ENCODE peak calls at places on chromosomes 12 and 14, in eight cellular contexts. One of them, this sample, is unnamed.

GRCh38 chr12:50120953-50121352 is 8.9 kb downstream of the COX14 start:
- DNase-seq in fibroblast of pulmonary artery: no peak
- DNase-seq in ovary: no peak
- DNase-seq in lung: no peak
- DNase-seq in dorsolateral prefrontal cortex: no peak
- DNase-seq in neural crest cell: no peak
- DNase-seq in cardiac fibroblast: no peak
- DNase-seq in endothelial cell: no peak
- DNase-seq in this sample: no peak

GRCh38 chr12:100698518-100698917 is 96.1 kb upstream of the ANO4 start:
- DNase-seq in fibroblast of pulmonary artery: no peak
- DNase-seq in ovary: no peak
- DNase-seq in lung: no peak
- DNase-seq in dorsolateral prefrontal cortex: no peak
- DNase-seq in neural crest cell: no peak
- DNase-seq in cardiac fibroblast: no peak
- DNase-seq in endothelial cell: no peak
- DNase-seq in this sample: no peak

GRCh38 chr12:67241482-67241881 is 27.7 kb upstream of the CAND1 start:
- DNase-seq in fibroblast of pulmonary artery: no peak
- DNase-seq in ovary: no peak
- DNase-seq in lung: no peak
- DNase-seq in dorsolateral prefrontal cortex: no peak
- DNase-seq in neural crest cell: no peak
- DNase-seq in cardiac fibroblast: no peak
- DNase-seq in endothelial cell: no peak
- DNase-seq in this sample: no peak

GRCh38 chr14:88380405-88380804 is 5.1 kb upstream of the SPATA7 start:
- DNase-seq in fibroblast of pulmonary artery: peak; percentile 49
- DNase-seq in ovary: no peak
- DNase-seq in lung: no peak
- DNase-seq in dorsolateral prefrontal cortex: no peak
- DNase-seq in neural crest cell: no peak
- DNase-seq in cardiac fibroblast: peak; percentile 40
- DNase-seq in endothelial cell: no peak
- DNase-seq in this sample: peak; percentile 12

GRCh38 chr12:15829255-15829654 is 40.1 kb upstream of the EPS8 start:
- DNase-seq in fibroblast of pulmonary artery: no peak
- DNase-seq in ovary: no peak
- DNase-seq in lung: no peak
- DNase-seq in dorsolateral prefrontal cortex: no peak
- DNase-seq in neural crest cell: no peak
- DNase-seq in cardiac fibroblast: no peak
- DNase-seq in endothelial cell: no peak
- DNase-seq in this sample: no peak

GRCh38 chr12:78146365-78146772 is 315.7 kb downstream of the NAV3 start:
- DNase-seq in fibroblast of pulmonary artery: peak; percentile 65
- DNase-seq in ovary: no peak
- DNase-seq in lung: no peak
- DNase-seq in dorsolateral prefrontal cortex: no peak
- DNase-seq in neural crest cell: no peak
- DNase-seq in cardiac fibroblast: peak; percentile 70
- DNase-seq in endothelial cell: no peak
- DNase-seq in this sample: peak; percentile 3

GRCh38 chr12:62879691-62880090 is 55.3 kb downstream of the PPM1H start:
- DNase-seq in fibroblast of pulmonary artery: no peak
- DNase-seq in ovary: no peak
- DNase-seq in lung: no peak
- DNase-seq in dorsolateral prefrontal cortex: no peak
- DNase-seq in neural crest cell: no peak
- DNase-seq in cardiac fibroblast: no peak
- DNase-seq in endothelial cell: no peak
- DNase-seq in this sample: no peak

GRCh38 chr12:53514626-53515290 is 7.5 kb upstream of the NPFF start:
- DNase-seq in fibroblast of pulmonary artery: no peak
- DNase-seq in ovary: no peak
- DNase-seq in lung: no peak
- DNase-seq in dorsolateral prefrontal cortex: no peak
- DNase-seq in neural crest cell: no peak
- DNase-seq in cardiac fibroblast: no peak
- DNase-seq in endothelial cell: no peak
- DNase-seq in this sample: no peak

GRCh38 chr12:56116267-56117081 is at the start of gene RPL41:
- DNase-seq in fibroblast of pulmonary artery: peak; percentile 96
- DNase-seq in ovary: peak; percentile 93
- DNase-seq in lung: peak; percentile 95
- DNase-seq in dorsolateral prefrontal cortex: peak; percentile 98
- DNase-seq in neural crest cell: peak; percentile 91
- DNase-seq in cardiac fibroblast: peak; percentile 95
- DNase-seq in endothelial cell: peak; percentile 90
- DNase-seq in this sample: peak; percentile 80

GRCh38 chr12:111635524-111635923 is 36.4 kb upstream of the ATXN2 start:
- DNase-seq in fibroblast of pulmonary artery: no peak
- DNase-seq in ovary: no peak
- DNase-seq in lung: no peak
- DNase-seq in dorsolateral prefrontal cortex: no peak
- DNase-seq in neural crest cell: no peak
- DNase-seq in cardiac fibroblast: peak; percentile 29
- DNase-seq in endothelial cell: no peak
- DNase-seq in this sample: no peak

GRCh38 chr12:69719336-69720316 is 19.0 kb upstream of the RAB3IP start:
- DNase-seq in fibroblast of pulmonary artery: peak; percentile 18
- DNase-seq in ovary: no peak
- DNase-seq in lung: no peak
- DNase-seq in dorsolateral prefrontal cortex: no peak
- DNase-seq in neural crest cell: no peak
- DNase-seq in cardiac fibroblast: peak; percentile 19
- DNase-seq in endothelial cell: no peak
- DNase-seq in this sample: no peak

GRCh38 chr12:16165506-16165905 is 112.0 kb downstream of the SLC15A5 start:
- DNase-seq in fibroblast of pulmonary artery: peak; percentile 78
- DNase-seq in ovary: no peak
- DNase-seq in lung: no peak
- DNase-seq in dorsolateral prefrontal cortex: peak; percentile 28
- DNase-seq in neural crest cell: peak; percentile 22
- DNase-seq in cardiac fibroblast: peak; percentile 83
- DNase-seq in endothelial cell: peak; percentile 34
- DNase-seq in this sample: peak; percentile 19

GRCh38 chr12:98578821-98579220 is 14.7 kb upstream of the SLC25A3 start:
- DNase-seq in fibroblast of pulmonary artery: no peak
- DNase-seq in ovary: no peak
- DNase-seq in lung: no peak
- DNase-seq in dorsolateral prefrontal cortex: no peak
- DNase-seq in neural crest cell: no peak
- DNase-seq in cardiac fibroblast: no peak
- DNase-seq in endothelial cell: no peak
- DNase-seq in this sample: no peak

GRCh38 chr12:82910246-82910893 is 223.7 kb downstream of the TMTC2 start:
- DNase-seq in fibroblast of pulmonary artery: no peak
- DNase-seq in ovary: no peak
- DNase-seq in lung: no peak
- DNase-seq in dorsolateral prefrontal cortex: no peak
- DNase-seq in neural crest cell: no peak
- DNase-seq in cardiac fibroblast: no peak
- DNase-seq in endothelial cell: no peak
- DNase-seq in this sample: no peak

GRCh38 chr14:33307691-33308369 is 369.2 kb downstream of the NPAS3 start:
- DNase-seq in fibroblast of pulmonary artery: peak; percentile 76
- DNase-seq in ovary: peak; percentile 45
- DNase-seq in lung: no peak
- DNase-seq in dorsolateral prefrontal cortex: no peak
- DNase-seq in neural crest cell: no peak
- DNase-seq in cardiac fibroblast: peak; percentile 32
- DNase-seq in endothelial cell: no peak
- DNase-seq in this sample: no peak

GRCh38 chr14:98964171-98964570 is 307.8 kb downstream of the BCL11B start:
- DNase-seq in fibroblast of pulmonary artery: no peak
- DNase-seq in ovary: no peak
- DNase-seq in lung: no peak
- DNase-seq in dorsolateral prefrontal cortex: no peak
- DNase-seq in neural crest cell: no peak
- DNase-seq in cardiac fibroblast: no peak
- DNase-seq in endothelial cell: no peak
- DNase-seq in this sample: no peak

GRCh38 chr12:47159348-47159747 is 79.6 kb upstream of the AMIGO2 start:
- DNase-seq in fibroblast of pulmonary artery: no peak
- DNase-seq in ovary: no peak
- DNase-seq in lung: no peak
- DNase-seq in dorsolateral prefrontal cortex: no peak
- DNase-seq in neural crest cell: no peak
- DNase-seq in cardiac fibroblast: no peak
- DNase-seq in endothelial cell: no peak
- DNase-seq in this sample: no peak

GRCh38 chr12:23055004-23055403 is 430.0 kb downstream of the ETNK1 start:
- DNase-seq in fibroblast of pulmonary artery: peak; percentile 26
- DNase-seq in ovary: no peak
- DNase-seq in lung: no peak
- DNase-seq in dorsolateral prefrontal cortex: no peak
- DNase-seq in neural crest cell: peak; percentile 6
- DNase-seq in cardiac fibroblast: peak; percentile 3
- DNase-seq in endothelial cell: peak; percentile 58
- DNase-seq in this sample: no peak

GRCh38 chr12:132133952-132134652 is 10.0 kb downstream of the DDX51 start:
- DNase-seq in fibroblast of pulmonary artery: no peak
- DNase-seq in ovary: no peak
- DNase-seq in lung: no peak
- DNase-seq in dorsolateral prefrontal cortex: no peak
- DNase-seq in neural crest cell: no peak
- DNase-seq in cardiac fibroblast: no peak
- DNase-seq in endothelial cell: no peak
- DNase-seq in this sample: no peak

GRCh38 chr14:76305474-76305826 is 70.5 kb upstream of the ESRRB start:
- DNase-seq in fibroblast of pulmonary artery: no peak
- DNase-seq in ovary: no peak
- DNase-seq in lung: no peak
- DNase-seq in dorsolateral prefrontal cortex: no peak
- DNase-seq in neural crest cell: no peak
- DNase-seq in cardiac fibroblast: no peak
- DNase-seq in endothelial cell: no peak
- DNase-seq in this sample: no peak

GRCh38 chr12:46944771-46945170 is 119.0 kb upstream of the SLC38A4 start:
- DNase-seq in fibroblast of pulmonary artery: no peak
- DNase-seq in ovary: no peak
- DNase-seq in lung: no peak
- DNase-seq in dorsolateral prefrontal cortex: no peak
- DNase-seq in neural crest cell: no peak
- DNase-seq in cardiac fibroblast: no peak
- DNase-seq in endothelial cell: no peak
- DNase-seq in this sample: no peak

DNA sequence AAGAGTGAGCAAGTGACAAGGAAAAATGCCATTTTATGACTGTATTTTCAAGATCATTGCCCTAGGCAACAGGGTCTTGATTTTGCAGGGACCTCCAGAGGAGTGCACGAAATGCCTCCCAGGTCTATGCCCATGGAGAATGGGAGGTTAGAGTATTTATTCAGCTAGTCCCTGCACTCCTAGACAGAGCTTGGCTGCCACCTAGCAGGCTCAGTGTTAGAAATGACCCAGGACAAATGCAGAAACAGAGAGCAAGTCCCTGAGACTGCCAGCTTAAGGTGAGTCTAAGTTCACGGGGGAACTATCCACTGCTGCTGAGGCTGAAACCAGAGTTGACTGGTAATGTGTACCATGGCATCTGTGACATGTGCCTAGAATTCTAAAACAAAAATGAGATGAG is 506.4 kb downstream of the MED13L start:
- DNase-seq in fibroblast of pulmonary artery: peak; percentile 8
- DNase-seq in ovary: no peak
- DNase-seq in lung: no peak
- DNase-seq in dorsolateral prefrontal cortex: no peak
- DNase-seq in neural crest cell: no peak
- DNase-seq in cardiac fibroblast: no peak
- DNase-seq in endothelial cell: peak; percentile 4
- DNase-seq in this sample: no peak
- TF ChIP-seq CTCF in fibroblast of pulmonary artery: no peak
- TF ChIP-seq CTCF in ovary: no peak
- TF ChIP-seq CTCF in lung: no peak
- TF ChIP-seq CTCF in dorsolateral prefrontal cortex: no peak
- TF ChIP-seq CTCF in neural crest cell: peak; percentile 49
- TF ChIP-seq CTCF in cardiac fibroblast: no peak
- TF ChIP-seq CTCF in endothelial cell: no peak
- TF ChIP-seq CTCF in this sample: no peak

GRCh38 chr12:4604684-4605193 is 42.7 kb downstream of the DYRK4 start:
- DNase-seq in fibroblast of pulmonary artery: peak; percentile 92
- DNase-seq in ovary: peak; percentile 71
- DNase-seq in lung: peak; percentile 82
- DNase-seq in dorsolateral prefrontal cortex: peak; percentile 83
- DNase-seq in neural crest cell: peak; percentile 80
- DNase-seq in cardiac fibroblast: peak; percentile 93
- DNase-seq in endothelial cell: peak; percentile 63
- DNase-seq in this sample: peak; percentile 84
- TF ChIP-seq CTCF in fibroblast of pulmonary artery: peak; percentile 99
- TF ChIP-seq CTCF in ovary: peak; percentile 88
- TF ChIP-seq CTCF in lung: peak; percentile 87
- TF ChIP-seq CTCF in dorsolateral prefrontal cortex: peak; percentile 94
- TF ChIP-seq CTCF in neural crest cell: peak; percentile 100
- TF ChIP-seq CTCF in cardiac fibroblast: peak; percentile 99
- TF ChIP-seq CTCF in endothelial cell: peak; percentile 98
- TF ChIP-seq CTCF in this sample: peak; percentile 99

GRCh38 chr12:32754101-32754500 is 1.6 kb downstream of the YARS2 start:
- DNase-seq in fibroblast of pulmonary artery: peak; percentile 28
- DNase-seq in ovary: no peak
- DNase-seq in lung: no peak
- DNase-seq in dorsolateral prefrontal cortex: no peak
- DNase-seq in neural crest cell: no peak
- DNase-seq in cardiac fibroblast: peak; percentile 22
- DNase-seq in endothelial cell: no peak
- DNase-seq in this sample: no peak

GRCh38 chr12:32755654-32756475 is at the start of gene YARS2:
- DNase-seq in fibroblast of pulmonary artery: peak; percentile 99
- DNase-seq in ovary: peak; percentile 95
- DNase-seq in lung: peak; percentile 95
- DNase-seq in dorsolateral prefrontal cortex: peak; percentile 95
- DNase-seq in neural crest cell: peak; percentile 83
- DNase-seq in cardiac fibroblast: peak; percentile 99
- DNase-seq in endothelial cell: peak; percentile 80
- DNase-seq in this sample: peak; percentile 87

GRCh38 chr12:32757159-32757556 is 1.5 kb upstream of the YARS2 start:
- DNase-seq in fibroblast of pulmonary artery: no peak
- DNase-seq in ovary: no peak
- DNase-seq in lung: no peak
- DNase-seq in dorsolateral prefrontal cortex: no peak
- DNase-seq in neural crest cell: no peak
- DNase-seq in cardiac fibroblast: no peak
- DNase-seq in endothelial cell: no peak
- DNase-seq in this sample: no peak

GRCh38 chr12:32755051-32755653 is 545 bp downstream of the YARS2 start:
- DNase-seq in fibroblast of pulmonary artery: peak; percentile 72
- DNase-seq in ovary: peak; percentile 40
- DNase-seq in lung: peak; percentile 73
- DNase-seq in dorsolateral prefrontal cortex: peak; percentile 47
- DNase-seq in neural crest cell: peak; percentile 73
- DNase-seq in cardiac fibroblast: peak; percentile 76
- DNase-seq in endothelial cell: peak; percentile 87
- DNase-seq in this sample: peak; percentile 76

GRCh38 chr12:32756476-32757158 is 920 bp upstream of the YARS2 start:
- DNase-seq in fibroblast of pulmonary artery: no peak
- DNase-seq in ovary: no peak
- DNase-seq in lung: no peak
- DNase-seq in dorsolateral prefrontal cortex: no peak
- DNase-seq in neural crest cell: peak; percentile 13
- DNase-seq in cardiac fibroblast: no peak
- DNase-seq in endothelial cell: peak; percentile 6
- DNase-seq in this sample: no peak
- TF ChIP-seq CTCF in fibroblast of pulmonary artery: no peak
- TF ChIP-seq CTCF in ovary: no peak
- TF ChIP-seq CTCF in lung: no peak
- TF ChIP-seq CTCF in dorsolateral prefrontal cortex: no peak
- TF ChIP-seq CTCF in neural crest cell: no peak
- TF ChIP-seq CTCF in cardiac fibroblast: no peak
- TF ChIP-seq CTCF in endothelial cell: no peak
- TF ChIP-seq CTCF in this sample: no peak

GRCh38 chr12:103181366-103182152 is 224.1 kb downstream of the ASCL1 start:
- DNase-seq in fibroblast of pulmonary artery: no peak
- DNase-seq in ovary: no peak
- DNase-seq in lung: no peak
- DNase-seq in dorsolateral prefrontal cortex: no peak
- DNase-seq in neural crest cell: no peak
- DNase-seq in cardiac fibroblast: no peak
- DNase-seq in endothelial cell: no peak
- DNase-seq in this sample: peak; percentile 59
- TF ChIP-seq CTCF in fibroblast of pulmonary artery: no peak
- TF ChIP-seq CTCF in ovary: no peak
- TF ChIP-seq CTCF in lung: no peak
- TF ChIP-seq CTCF in dorsolateral prefrontal cortex: no peak
- TF ChIP-seq CTCF in neural crest cell: no peak
- TF ChIP-seq CTCF in cardiac fibroblast: no peak
- TF ChIP-seq CTCF in endothelial cell: no peak
- TF ChIP-seq CTCF in this sample: no peak

This sample was measured in GM20000.